ENCODE peak calls at places on chromosomes 6 and 20, in four cellular contexts. F is AG20443; S is GM10248; C is stimulated activated CD4-positive, alpha-beta T cell treated with anti-CD3 and anti-CD28 coated beads, Interleukin-2, amount 100 ng/mL, for 4 hours. Z is an unnamed sample.

GRCh38 chr20:39885975-39886649 is 802.9 kb downstream of the MAFB start:
- DNase-seq in C (no peak), F (peak), S (peak), Z (peak)

GRCh38 chr6:46026307-46026706 is 10.6 kb upstream of the CLIC5 start:
- DNase-seq in F (no peak), S (no peak), C (no peak), Z (no peak)

GRCh38 chr6:39188577-39188976 is 40.7 kb downstream of the KCNK5 start:
- DNase-seq in F (no peak), S (no peak), C (peak), Z (peak)

GRCh38 chr20:32189691-32190607 is 17.6 kb downstream of the PLAGL2 start:
- DNase-seq in C (no peak), S (peak), F (peak), Z (peak)

GRCh38 chr6:41597246-41598000 is 40.8 kb upstream of the MDFI start:
- DNase-seq in C (no peak), S (no peak), F (no peak), Z (no peak)

GRCh38 chr6:32982084-32982701 is 13.8 kb downstream of the BRD2 start:
- DNase-seq in F (no peak), C (no peak), S (no peak), Z (no peak)

GRCh38 chr6:106746660-106747059 is 117.3 kb downstream of the QRSL1 start:
- DNase-seq in S (no peak), F (peak), C (no peak), Z (no peak)

GRCh38 chr6:7389162-7389450 is 436 bp downstream of the CAGE1 start:
- DNase-seq in C (no peak), S (no peak), F (peak), Z (no peak)

GRCh38 chr6:160106701-160107100 is 14.9 kb upstream of the SLC22A1 start:
- DNase-seq in S (no peak), F (no peak), C (no peak), Z (no peak)

GRCh38 chr6:159746759-159747158 is 15.1 kb upstream of the ACAT2 start:
- DNase-seq in C (no peak), S (no peak), F (no peak), Z (no peak)

GRCh38 chr6:34031567-34032383 is 114.1 kb downstream of the GRM4 start:
- DNase-seq in C (no peak), F (no peak), S (no peak), Z (no peak)

GRCh38 chr6:101585501-101585900 is 192.0 kb downstream of the GRIK2 start:
- DNase-seq in C (no peak), S (no peak), F (no peak), Z (no peak)

GRCh38 chr6:87196275-87196842 is 41.0 kb downstream of the ZNF292 start:
- DNase-seq in C (no peak), F (no peak), S (no peak), Z (no peak)

GRCh38 chr6:118584906-118585305 is 36.8 kb downstream of the PLN start:
- DNase-seq in C (no peak), S (no peak), F (no peak), Z (no peak)

GRCh38 chr20:7637184-7637583 is 303.1 kb downstream of the HAO1 start:
- DNase-seq in F (no peak), S (no peak), C (no peak), Z (no peak)

GRCh38 chr6:15429146-15430110 is 183.6 kb downstream of the JARID2 start:
- DNase-seq in C (no peak), F (peak), S (no peak), Z (no peak)

GRCh38 chr20:11849976-11850670 is 67.6 kb upstream of the BTBD3 start:
- DNase-seq in S (no peak), C (no peak), F (peak), Z (no peak)

GRCh38 chr20:35296101-35296554 is 3.9 kb upstream of the FAM83C start:
- DNase-seq in F (no peak), C (no peak), S (no peak), Z (no peak)

GRCh38 chr6:32604434-32604877 is 14.8 kb upstream of the HLA-DRB1 start:
- DNase-seq in C (no peak), S (peak), F (no peak), Z (no peak)

GRCh38 chr6:13384966-13385365 is 56.6 kb upstream of the TBC1D7 start:
- DNase-seq in S (no peak), C (no peak), F (no peak), Z (no peak)

GRCh38 chr6:157528931-157529653 is 148.1 kb downstream of the ZDHHC14 start:
- DNase-seq in C (no peak), F (no peak), S (no peak), Z (no peak)

GRCh38 chr6:13026100-13026499 is 302.2 kb downstream of the TBC1D7 start:
- DNase-seq in C (no peak), S (no peak), F (no peak), Z (no peak)

GRCh38 chr6:14734416-14735340 is 511.2 kb upstream of the JARID2 start:
- DNase-seq in C (peak), F (peak), S (peak), Z (no peak)

GRCh38 chr6:1915226-1915625 is 305.5 kb downstream of the FOXC1 start:
- DNase-seq in C (no peak), S (no peak), F (no peak), Z (no peak)

GRCh38 chr20:288956-289692 is 1.4 kb downstream of the C20orf96 start:
- DNase-seq in S (no peak), F (no peak), C (no peak), Z (peak)

GRCh38 chr20:652611-653109 is 340 bp downstream of the SRXN1 start:
- DNase-seq in C (no peak), S (no peak), F (peak), Z (peak)

Z was measured in transverse colon.